ENCODE peak calls at places on chromosomes 1 and 21, in eight cellular contexts. One of them, this sample, is unnamed.

GRCh38 chr1:182611787-182612186 is 7.6 kb upstream of the RGS16 start:
- DNase-seq in tibial nerve: no peak
- DNase-seq in anterior cingulate cortex: no peak
- DNase-seq in iPS-NIHi11: no peak
- DNase-seq in activated CD4-positive, CD25-positive, alpha-beta regulatory T cell treated with anti-CD3 and anti-CD28 coated beads, Interleukin-2, amount 50 U/mL, for 72 hours: no peak
- DNase-seq in stimulated activated CD8-positive, alpha-beta memory T cell treated with anti-CD3 and anti-CD28 coated beads, Interleukin-4, amount 100 ng/mL, for 24 hours: no peak
- DNase-seq in Caco-2: no peak
- DNase-seq in fibroblast of mammary gland: no peak
- DNase-seq in this sample: no peak

GRCh38 chr1:110707257-110707656 is 32.5 kb upstream of the KCNA3 start:
- DNase-seq in activated CD4-positive, CD25-positive, alpha-beta regulatory T cell treated with anti-CD3 and anti-CD28 coated beads, Interleukin-2, amount 50 U/mL, for 72 hours: no peak
- DNase-seq in stimulated activated CD8-positive, alpha-beta memory T cell treated with anti-CD3 and anti-CD28 coated beads, Interleukin-4, amount 100 ng/mL, for 24 hours: no peak
- DNase-seq in tibial nerve: no peak
- DNase-seq in fibroblast of mammary gland: no peak
- DNase-seq in anterior cingulate cortex: no peak
- DNase-seq in iPS-NIHi11: no peak
- DNase-seq in Caco-2: no peak
- DNase-seq in this sample: no peak

GRCh38 chr1:230641900-230642262 is 400 bp upstream of the COG2 start:
- DNase-seq in fibroblast of mammary gland: no peak
- DNase-seq in anterior cingulate cortex: no peak
- DNase-seq in activated CD4-positive, CD25-positive, alpha-beta regulatory T cell treated with anti-CD3 and anti-CD28 coated beads, Interleukin-2, amount 50 U/mL, for 72 hours: peak
- DNase-seq in iPS-NIHi11: peak
- DNase-seq in Caco-2: no peak
- DNase-seq in tibial nerve: no peak
- DNase-seq in stimulated activated CD8-positive, alpha-beta memory T cell treated with anti-CD3 and anti-CD28 coated beads, Interleukin-4, amount 100 ng/mL, for 24 hours: no peak
- DNase-seq in this sample: no peak

GRCh38 chr1:981955-982558 is at the start of gene PERM1:
- DNase-seq in anterior cingulate cortex: no peak
- DNase-seq in activated CD4-positive, CD25-positive, alpha-beta regulatory T cell treated with anti-CD3 and anti-CD28 coated beads, Interleukin-2, amount 50 U/mL, for 72 hours: no peak
- DNase-seq in Caco-2: no peak
- DNase-seq in tibial nerve: no peak
- DNase-seq in iPS-NIHi11: no peak
- DNase-seq in fibroblast of mammary gland: no peak
- DNase-seq in stimulated activated CD8-positive, alpha-beta memory T cell treated with anti-CD3 and anti-CD28 coated beads, Interleukin-4, amount 100 ng/mL, for 24 hours: no peak
- DNase-seq in this sample: peak

GRCh38 chr1:9238550-9238949 is 4.0 kb downstream of the H6PD start:
- DNase-seq in tibial nerve: no peak
- DNase-seq in stimulated activated CD8-positive, alpha-beta memory T cell treated with anti-CD3 and anti-CD28 coated beads, Interleukin-4, amount 100 ng/mL, for 24 hours: no peak
- DNase-seq in fibroblast of mammary gland: peak
- DNase-seq in Caco-2: no peak
- DNase-seq in iPS-NIHi11: no peak
- DNase-seq in activated CD4-positive, CD25-positive, alpha-beta regulatory T cell treated with anti-CD3 and anti-CD28 coated beads, Interleukin-2, amount 50 U/mL, for 72 hours: no peak
- DNase-seq in anterior cingulate cortex: no peak
- DNase-seq in this sample: no peak

GRCh38 chr1:172341697-172342096 is 78.8 kb upstream of the C1orf105 start:
- DNase-seq in anterior cingulate cortex: no peak
- DNase-seq in tibial nerve: no peak
- DNase-seq in iPS-NIHi11: no peak
- DNase-seq in Caco-2: no peak
- DNase-seq in activated CD4-positive, CD25-positive, alpha-beta regulatory T cell treated with anti-CD3 and anti-CD28 coated beads, Interleukin-2, amount 50 U/mL, for 72 hours: no peak
- DNase-seq in fibroblast of mammary gland: no peak
- DNase-seq in stimulated activated CD8-positive, alpha-beta memory T cell treated with anti-CD3 and anti-CD28 coated beads, Interleukin-4, amount 100 ng/mL, for 24 hours: no peak
- DNase-seq in this sample: no peak

GRCh38 chr1:7529917-7530316 is 241.2 kb upstream of the VAMP3 start:
- DNase-seq in Caco-2: no peak
- DNase-seq in tibial nerve: no peak
- DNase-seq in activated CD4-positive, CD25-positive, alpha-beta regulatory T cell treated with anti-CD3 and anti-CD28 coated beads, Interleukin-2, amount 50 U/mL, for 72 hours: no peak
- DNase-seq in iPS-NIHi11: no peak
- DNase-seq in fibroblast of mammary gland: no peak
- DNase-seq in stimulated activated CD8-positive, alpha-beta memory T cell treated with anti-CD3 and anti-CD28 coated beads, Interleukin-4, amount 100 ng/mL, for 24 hours: no peak
- DNase-seq in anterior cingulate cortex: no peak
- DNase-seq in this sample: no peak

GRCh38 chr1:154434346-154435075 is 29.4 kb downstream of the IL6R start:
- DNase-seq in tibial nerve: peak
- DNase-seq in iPS-NIHi11: no peak
- DNase-seq in fibroblast of mammary gland: peak
- DNase-seq in stimulated activated CD8-positive, alpha-beta memory T cell treated with anti-CD3 and anti-CD28 coated beads, Interleukin-4, amount 100 ng/mL, for 24 hours: no peak
- DNase-seq in activated CD4-positive, CD25-positive, alpha-beta regulatory T cell treated with anti-CD3 and anti-CD28 coated beads, Interleukin-2, amount 50 U/mL, for 72 hours: no peak
- DNase-seq in anterior cingulate cortex: peak
- DNase-seq in Caco-2: no peak
- DNase-seq in this sample: peak

GRCh38 chr1:54277451-54278355 is 77.7 kb downstream of the MRPL37 start:
- DNase-seq in stimulated activated CD8-positive, alpha-beta memory T cell treated with anti-CD3 and anti-CD28 coated beads, Interleukin-4, amount 100 ng/mL, for 24 hours: no peak
- DNase-seq in fibroblast of mammary gland: peak
- DNase-seq in activated CD4-positive, CD25-positive, alpha-beta regulatory T cell treated with anti-CD3 and anti-CD28 coated beads, Interleukin-2, amount 50 U/mL, for 72 hours: no peak
- DNase-seq in iPS-NIHi11: no peak
- DNase-seq in Caco-2: no peak
- DNase-seq in anterior cingulate cortex: no peak
- DNase-seq in tibial nerve: no peak
- DNase-seq in this sample: no peak

GRCh38 chr1:20472860-20473711 is 12.9 kb downstream of the CAMK2N1 start:
- DNase-seq in anterior cingulate cortex: peak
- DNase-seq in stimulated activated CD8-positive, alpha-beta memory T cell treated with anti-CD3 and anti-CD28 coated beads, Interleukin-4, amount 100 ng/mL, for 24 hours: no peak
- DNase-seq in fibroblast of mammary gland: peak
- DNase-seq in tibial nerve: no peak
- DNase-seq in iPS-NIHi11: peak
- DNase-seq in activated CD4-positive, CD25-positive, alpha-beta regulatory T cell treated with anti-CD3 and anti-CD28 coated beads, Interleukin-2, amount 50 U/mL, for 72 hours: no peak
- DNase-seq in Caco-2: no peak
- DNase-seq in this sample: peak

GRCh38 chr1:21269461-21270085 is 20.7 kb downstream of the ECE1 start:
- DNase-seq in iPS-NIHi11: no peak
- DNase-seq in activated CD4-positive, CD25-positive, alpha-beta regulatory T cell treated with anti-CD3 and anti-CD28 coated beads, Interleukin-2, amount 50 U/mL, for 72 hours: no peak
- DNase-seq in tibial nerve: no peak
- DNase-seq in anterior cingulate cortex: no peak
- DNase-seq in stimulated activated CD8-positive, alpha-beta memory T cell treated with anti-CD3 and anti-CD28 coated beads, Interleukin-4, amount 100 ng/mL, for 24 hours: no peak
- DNase-seq in fibroblast of mammary gland: no peak
- DNase-seq in Caco-2: no peak
- DNase-seq in this sample: no peak

GRCh38 chr1:212438831-212439237 is 6.1 kb downstream of the NENF start:
- DNase-seq in Caco-2: no peak
- DNase-seq in activated CD4-positive, CD25-positive, alpha-beta regulatory T cell treated with anti-CD3 and anti-CD28 coated beads, Interleukin-2, amount 50 U/mL, for 72 hours: no peak
- DNase-seq in tibial nerve: no peak
- DNase-seq in anterior cingulate cortex: no peak
- DNase-seq in iPS-NIHi11: no peak
- DNase-seq in stimulated activated CD8-positive, alpha-beta memory T cell treated with anti-CD3 and anti-CD28 coated beads, Interleukin-4, amount 100 ng/mL, for 24 hours: no peak
- DNase-seq in fibroblast of mammary gland: no peak
- DNase-seq in this sample: no peak

GRCh38 chr1:29122987-29123870 is 474 bp downstream of the TMEM200B start:
- DNase-seq in iPS-NIHi11: no peak
- DNase-seq in tibial nerve: no peak
- DNase-seq in anterior cingulate cortex: no peak
- DNase-seq in stimulated activated CD8-positive, alpha-beta memory T cell treated with anti-CD3 and anti-CD28 coated beads, Interleukin-4, amount 100 ng/mL, for 24 hours: no peak
- DNase-seq in activated CD4-positive, CD25-positive, alpha-beta regulatory T cell treated with anti-CD3 and anti-CD28 coated beads, Interleukin-2, amount 50 U/mL, for 72 hours: no peak
- DNase-seq in Caco-2: no peak
- DNase-seq in fibroblast of mammary gland: peak
- DNase-seq in this sample: peak

GRCh38 chr1:228770779-228771223 is 35.5 kb downstream of the RHOU start:
- DNase-seq in Caco-2: no peak
- DNase-seq in fibroblast of mammary gland: no peak
- DNase-seq in tibial nerve: no peak
- DNase-seq in iPS-NIHi11: no peak
- DNase-seq in stimulated activated CD8-positive, alpha-beta memory T cell treated with anti-CD3 and anti-CD28 coated beads, Interleukin-4, amount 100 ng/mL, for 24 hours: no peak
- DNase-seq in anterior cingulate cortex: no peak
- DNase-seq in activated CD4-positive, CD25-positive, alpha-beta regulatory T cell treated with anti-CD3 and anti-CD28 coated beads, Interleukin-2, amount 50 U/mL, for 72 hours: no peak
- DNase-seq in this sample: no peak

GRCh38 chr1:230536641-230537155 is 105.6 kb upstream of the COG2 start:
- DNase-seq in stimulated activated CD8-positive, alpha-beta memory T cell treated with anti-CD3 and anti-CD28 coated beads, Interleukin-4, amount 100 ng/mL, for 24 hours: no peak
- DNase-seq in tibial nerve: no peak
- DNase-seq in Caco-2: no peak
- DNase-seq in fibroblast of mammary gland: no peak
- DNase-seq in iPS-NIHi11: no peak
- DNase-seq in activated CD4-positive, CD25-positive, alpha-beta regulatory T cell treated with anti-CD3 and anti-CD28 coated beads, Interleukin-2, amount 50 U/mL, for 72 hours: no peak
- DNase-seq in anterior cingulate cortex: no peak
- DNase-seq in this sample: no peak

GRCh38 chr1:6832789-6833188 is 47.5 kb downstream of the CAMTA1 start:
- DNase-seq in stimulated activated CD8-positive, alpha-beta memory T cell treated with anti-CD3 and anti-CD28 coated beads, Interleukin-4, amount 100 ng/mL, for 24 hours: no peak
- DNase-seq in Caco-2: no peak
- DNase-seq in anterior cingulate cortex: no peak
- DNase-seq in iPS-NIHi11: no peak
- DNase-seq in activated CD4-positive, CD25-positive, alpha-beta regulatory T cell treated with anti-CD3 and anti-CD28 coated beads, Interleukin-2, amount 50 U/mL, for 72 hours: no peak
- DNase-seq in fibroblast of mammary gland: no peak
- DNase-seq in tibial nerve: no peak
- DNase-seq in this sample: no peak

GRCh38 chr1:248905949-248906740 is at the start of gene PGBD2:
- DNase-seq in stimulated activated CD8-positive, alpha-beta memory T cell treated with anti-CD3 and anti-CD28 coated beads, Interleukin-4, amount 100 ng/mL, for 24 hours: peak
- DNase-seq in tibial nerve: peak
- DNase-seq in Caco-2: peak
- DNase-seq in iPS-NIHi11: peak
- DNase-seq in fibroblast of mammary gland: peak
- DNase-seq in anterior cingulate cortex: peak
- DNase-seq in activated CD4-positive, CD25-positive, alpha-beta regulatory T cell treated with anti-CD3 and anti-CD28 coated beads, Interleukin-2, amount 50 U/mL, for 72 hours: peak
- DNase-seq in this sample: peak

GRCh38 chr1:172287207-172287606 is 133.3 kb upstream of the C1orf105 start:
- DNase-seq in stimulated activated CD8-positive, alpha-beta memory T cell treated with anti-CD3 and anti-CD28 coated beads, Interleukin-4, amount 100 ng/mL, for 24 hours: no peak
- DNase-seq in activated CD4-positive, CD25-positive, alpha-beta regulatory T cell treated with anti-CD3 and anti-CD28 coated beads, Interleukin-2, amount 50 U/mL, for 72 hours: no peak
- DNase-seq in Caco-2: no peak
- DNase-seq in anterior cingulate cortex: no peak
- DNase-seq in iPS-NIHi11: no peak
- DNase-seq in tibial nerve: peak
- DNase-seq in fibroblast of mammary gland: peak
- DNase-seq in this sample: peak

GRCh38 chr21:45299864-45300785 is 12.4 kb upstream of the POFUT2 start:
- DNase-seq in iPS-NIHi11: no peak
- DNase-seq in stimulated activated CD8-positive, alpha-beta memory T cell treated with anti-CD3 and anti-CD28 coated beads, Interleukin-4, amount 100 ng/mL, for 24 hours: no peak
- DNase-seq in tibial nerve: peak
- DNase-seq in Caco-2: peak
- DNase-seq in fibroblast of mammary gland: no peak
- DNase-seq in anterior cingulate cortex: no peak
- DNase-seq in activated CD4-positive, CD25-positive, alpha-beta regulatory T cell treated with anti-CD3 and anti-CD28 coated beads, Interleukin-2, amount 50 U/mL, for 72 hours: no peak
- DNase-seq in this sample: peak

This sample was measured in heart right ventricle.